ENCODE peak calls at places on chromosomes 6 and 20, in nine cellular contexts. J, S, F, K, W, L, C, X and B are unnamed samples.

GRCh38 chr6:165662041-165662491 is 975 bp downstream of the PDE10A start:
- DNase-seq in J (no peak), S (no peak), F (peak), K (peak), W (no peak), L (peak), C (peak), X (no peak), B (peak)

GRCh38 chr6:122285292-122285913 is 114.0 kb upstream of the HSF2 start:
- DNase-seq in J (peak), S (no peak), F (no peak), K (no peak), W (no peak), L (no peak), C (no peak), X (no peak), B (no peak)

GRCh38 chr6:54632984-54633565 is 213.5 kb upstream of the FAM83B start:
- DNase-seq in J (no peak), S (no peak), F (no peak), K (no peak), W (no peak), L (no peak), C (no peak), X (no peak), B (no peak)

GRCh38 chr6:31122803-31123706 is 2.8 kb upstream of the CDSN start:
- DNase-seq in J (peak), S (no peak), F (peak), K (no peak), W (no peak), L (no peak), C (peak), X (peak), B (no peak)

GRCh38 chr6:89494131-89494793 is 61.3 kb downstream of the ANKRD6 start:
- DNase-seq in J (no peak), S (no peak), F (no peak), K (no peak), W (no peak), L (no peak), C (no peak), X (no peak), B (no peak)

GRCh38 chr6:4172368-4172767 is 37.0 kb upstream of the ECI2 start:
- DNase-seq in J (no peak), S (no peak), F (no peak), K (no peak), W (no peak), L (no peak), C (no peak), X (no peak), B (no peak)

GRCh38 chr20:4875578-4876067 is 125.7 kb downstream of the SLC23A2 start:
- DNase-seq in J (no peak), S (peak), F (no peak), K (peak), W (no peak), L (peak), C (no peak), X (no peak), B (no peak)

GRCh38 chr6:146289816-146290588 is 253.6 kb upstream of the RAB32 start:
- DNase-seq in J (peak), S (no peak), F (peak), K (no peak), W (no peak), L (no peak), C (no peak), X (peak), B (no peak)

GRCh38 chr6:80259113-80259512 is 152.6 kb downstream of the BCKDHB start:
- DNase-seq in J (no peak), S (no peak), F (no peak), K (no peak), W (no peak), L (no peak), C (no peak), X (no peak), B (no peak)

GRCh38 chr6:90497411-90497810 is 89.5 kb downstream of the MAP3K7 start:
- DNase-seq in J (no peak), S (no peak), F (no peak), K (no peak), W (no peak), L (no peak), C (no peak), X (no peak), B (no peak)

GRCh38 chr6:45681860-45682488 is 304.2 kb upstream of the SUPT3H start:
- DNase-seq in J (peak), S (no peak), F (no peak), K (no peak), W (no peak), L (no peak), C (no peak), X (no peak), B (no peak)

GRCh38 chr6:149129401-149130077 is 188.0 kb upstream of the TAB2 start:
- DNase-seq in J (peak), S (no peak), F (peak), K (no peak), W (no peak), L (no peak), C (no peak), X (peak), B (no peak)

GRCh38 chr6:149450679-149451360 is 34.0 kb downstream of the ZC3H12D start:
- DNase-seq in J (no peak), S (no peak), F (peak), K (peak), W (peak), L (no peak), C (peak), X (no peak), B (peak)

GRCh38 chr6:150894935-150895686 is 29.6 kb downstream of the MTHFD1L start:
- DNase-seq in J (peak), S (peak), F (no peak), K (peak), W (no peak), L (peak), C (peak), X (no peak), B (no peak)

GRCh38 chr6:12017263-12017662 is 5.2 kb downstream of the HIVEP1 start:
- DNase-seq in J (no peak), S (no peak), F (no peak), K (no peak), W (no peak), L (no peak), C (no peak), X (no peak), B (no peak)

GRCh38 chr6:64703922-64704321 is 1003.1 kb downstream of the EYS start:
- DNase-seq in J (no peak), S (no peak), F (no peak), K (no peak), W (no peak), L (no peak), C (no peak), X (no peak), B (no peak)

GRCh38 chr6:42742116-42742894 is 3.6 kb downstream of the TBCC start:
- DNase-seq in J (peak), S (peak), F (no peak), K (peak), W (no peak), L (peak), C (peak), X (peak), B (no peak)

GRCh38 chr20:47258745-47259695 is 97.5 kb downstream of the ZMYND8 start:
- DNase-seq in J (peak), S (no peak), F (no peak), K (no peak), W (no peak), L (no peak), C (no peak), X (no peak), B (no peak)

GRCh38 chr6:14464049-14464448 is 346.5 kb downstream of the CD83 start:
- DNase-seq in J (peak), S (no peak), F (peak), K (no peak), W (peak), L (no peak), C (no peak), X (no peak), B (no peak)

GRCh38 chr20:41391587-41392001 is 25.0 kb upstream of the EMILIN3 start:
- DNase-seq in J (no peak), S (no peak), F (no peak), K (no peak), W (no peak), L (no peak), C (no peak), X (no peak), B (no peak)

GRCh38 chr20:58340853-58341252 is 31.3 kb downstream of the RAB22A start:
- DNase-seq in J (peak), S (no peak), F (no peak), K (no peak), W (no peak), L (no peak), C (no peak), X (no peak), B (no peak)

GRCh38 chr6:20837189-20837588 is 302.9 kb downstream of the CDKAL1 start:
- DNase-seq in J (no peak), S (no peak), F (no peak), K (no peak), W (no peak), L (no peak), C (no peak), X (no peak), B (no peak)

GRCh38 chr6:29633532-29633901 is 534 bp upstream of the GABBR1 start:
- DNase-seq in J (no peak), S (no peak), F (no peak), K (no peak), W (no peak), L (no peak), C (no peak), X (no peak), B (no peak)

GRCh38 chr20:5686381-5687105 is 63.7 kb upstream of the SHLD1 start:
- DNase-seq in J (no peak), S (no peak), F (no peak), K (no peak), W (no peak), L (no peak), C (no peak), X (no peak), B (no peak)

GRCh38 chr6:138504764-138505689 is 5.7 kb upstream of the NHSL1 start:
- DNase-seq in J (no peak), S (no peak), F (no peak), K (no peak), W (no peak), L (no peak), C (no peak), X (no peak), B (no peak)

GRCh38 chr6:130766239-130767144 is 60.7 kb upstream of the SMLR1 start:
- DNase-seq in J (no peak), S (no peak), F (no peak), K (no peak), W (no peak), L (no peak), C (no peak), X (no peak), B (no peak)

GRCh38 chr6:160042788-160043301 is 74.0 kb downstream of the IGF2R start:
- DNase-seq in J (peak), S (no peak), F (peak), K (no peak), W (no peak), L (no peak), C (no peak), X (no peak), B (no peak)

GRCh38 chr6:131979515-131980337 is 28.6 kb upstream of the CCN2 start:
- DNase-seq in J (peak), S (no peak), F (peak), K (no peak), W (no peak), L (no peak), C (no peak), X (peak), B (no peak)

GRCh38 chr6:26536571-26537159 is 1.5 kb upstream of the HMGN4 start:
- DNase-seq in J (peak), S (no peak), F (no peak), K (peak), W (no peak), L (no peak), C (peak), X (no peak), B (no peak)

GRCh38 chr6:49430866-49431265 is 32.2 kb downstream of the MMUT start:
- DNase-seq in J (no peak), S (no peak), F (no peak), K (no peak), W (no peak), L (no peak), C (no peak), X (no peak), B (no peak)

GRCh38 chr20:24364464-24364863 is 105.0 kb upstream of the SYNDIG1 start:
- DNase-seq in J (no peak), S (peak), F (no peak), K (peak), W (no peak), L (no peak), C (no peak), X (no peak), B (no peak)

GRCh38 chr20:48965189-48965910 is 43.8 kb downstream of the ARFGEF2 start:
- DNase-seq in J (peak), S (no peak), F (peak), K (peak), W (no peak), L (no peak), C (no peak), X (peak), B (no peak)

GRCh38 chr20:64136004-64136710 is 28.1 kb upstream of the MYT1 start:
- DNase-seq in J (no peak), S (no peak), F (no peak), K (no peak), W (peak), L (no peak), C (no peak), X (no peak), B (no peak)

GRCh38 chr6:79307321-79308036 is 73.0 kb upstream of the HMGN3 start:
- DNase-seq in J (peak), S (peak), F (no peak), K (no peak), W (no peak), L (no peak), C (no peak), X (no peak), B (no peak)

GRCh38 chr6:150492507-150492906 is 107.2 kb upstream of the PLEKHG1 start:
- DNase-seq in J (no peak), S (no peak), F (no peak), K (no peak), W (no peak), L (no peak), C (no peak), X (no peak), B (no peak)

GRCh38 chr6:7406743-7407142 is 17.1 kb downstream of the RIOK1 start:
- DNase-seq in J (peak), S (no peak), F (no peak), K (no peak), W (no peak), L (no peak), C (no peak), X (no peak), B (no peak)

GRCh38 chr20:63009988-63010769 is 3.4 kb upstream of the BHLHE23 start:
- DNase-seq in J (peak), S (peak), F (no peak), K (peak), W (no peak), L (no peak), C (no peak), X (no peak), B (no peak)

GRCh38 chr6:143060806-143061596 is at the start of gene AIG1:
- DNase-seq in J (no peak), S (peak), F (peak), K (peak), W (peak), L (no peak), C (peak), X (no peak), B (no peak)